ENCODE peak calls at places on chromosomes 2 and 18, in five cellular contexts. M is H9, Y is trophoblast cell, U is mesenchymal stem cell, D is H1. N is an unnamed sample.

GRCh38 chr2:48952071-48952604 is 196.6 kb upstream of the LHCGR start:
- DNase-seq in D (no peak), U (no peak), M (no peak), Y (no peak), N (no peak)

GRCh38 chr18:59660976-59661743 is 36.1 kb downstream of the CCBE1 start:
- DNase-seq in U (peak), Y (no peak), D (no peak), M (no peak), N (no peak)

GRCh38 chr2:172704072-172704936 is 31.3 kb upstream of the RAPGEF4 start:
- DNase-seq in M (no peak), U (peak), D (no peak), Y (no peak), N (peak)

GRCh38 chr2:210475726-210476125 is 833 bp downstream of the LANCL1 start:
- DNase-seq in M (no peak), D (no peak), Y (no peak), U (no peak), N (no peak)

GRCh38 chr2:40451926-40452605 is at the start of gene SLC8A1:
- DNase-seq in U (peak), D (peak), M (peak), Y (no peak), N (peak)

GRCh38 chr2:181300600-181301291 is 156.4 kb upstream of the ITGA4 start:
- DNase-seq in Y (no peak), D (no peak), U (no peak), M (no peak), N (no peak)

GRCh38 chr18:51391731-51392130 is 194.2 kb upstream of the MEX3C start:
- DNase-seq in M (no peak), Y (no peak), U (peak), D (no peak), N (no peak)

GRCh38 chr2:241359481-241360045 is 3.5 kb downstream of the FARP2 start:
- DNase-seq in Y (no peak), U (no peak), D (no peak), M (no peak), N (no peak)

GRCh38 chr2:204365778-204366177 is 179.5 kb upstream of the PARD3B start:
- DNase-seq in U (no peak), Y (no peak), D (no peak), M (no peak), N (no peak)

GRCh38 chr18:73962251-73962650 is 185.4 kb downstream of the FBXO15 start:
- DNase-seq in D (no peak), M (no peak), Y (no peak), U (no peak), N (no peak)

GRCh38 chr2:199303814-199304213 is 153.9 kb downstream of the SATB2 start:
- DNase-seq in D (no peak), Y (peak), M (no peak), U (peak), N (no peak)

GRCh38 chr2:120436460-120436739 is 90.5 kb downstream of the INHBB start:
- DNase-seq in U (no peak), M (peak), D (no peak), Y (no peak), N (no peak)

GRCh38 chr2:235171511-235172130 is 219.8 kb downstream of the SH3BP4 start:
- DNase-seq in D (no peak), M (no peak), U (peak), Y (no peak), N (no peak)

GRCh38 chr2:71700880-71701397 is 247.6 kb downstream of the DYSF start:
- DNase-seq in Y (no peak), M (no peak), U (no peak), D (no peak), N (peak)

GRCh38 chr2:174563530-174564282 is 33.9 kb downstream of the WIPF1 start:
- DNase-seq in U (no peak), Y (no peak), D (peak), M (no peak), N (no peak)

GRCh38 chr2:160453111-160453820 is 40.3 kb downstream of the RBMS1 start:
- DNase-seq in U (no peak), M (no peak), Y (no peak), D (no peak), N (no peak)

GRCh38 chr2:105357122-105357521 is 19.8 kb downstream of the C2orf49 start:
- DNase-seq in Y (no peak), D (no peak), M (no peak), U (no peak), N (no peak)

GRCh38 chr2:233907627-233908026 is 9.5 kb upstream of the TRPM8 start:
- DNase-seq in M (no peak), Y (no peak), D (no peak), U (no peak), N (no peak)

GRCh38 chr2:8576525-8577157 is 105.2 kb upstream of the ID2 start:
- DNase-seq in U (no peak), D (no peak), M (no peak), Y (no peak), N (no peak)

GRCh38 chr2:181123798-181124217 is 143.4 kb downstream of the UBE2E3 start:
- DNase-seq in U (peak), Y (no peak), D (no peak), M (no peak), N (no peak)

GRCh38 chr2:145815933-145816332 is 1296.0 kb upstream of the ZEB2 start:
- DNase-seq in M (no peak), U (no peak), D (no peak), Y (no peak), N (no peak)

GRCh38 chr2:11069566-11070185 is 85.6 kb upstream of the SLC66A3 start:
- DNase-seq in U (no peak), Y (no peak), D (peak), M (no peak), N (no peak)

GRCh38 chr2:168961450-168962229 is 60.5 kb downstream of the G6PC2 start:
- DNase-seq in D (no peak), U (peak), Y (peak), M (peak), N (peak)

GRCh38 chr2:19349911-19350677 is 8.3 kb downstream of the OSR1 start:
- DNase-seq in D (peak), U (peak), M (peak), Y (peak), N (peak)

GRCh38 chr2:141464995-141465394 is 665.8 kb downstream of the LRP1B start:
- DNase-seq in Y (no peak), D (no peak), U (no peak), M (no peak), N (no peak)

GRCh38 chr2:43541165-43541564 is 54.7 kb downstream of the THADA start:
- DNase-seq in Y (no peak), U (no peak), M (no peak), D (no peak), N (no peak)

GRCh38 chr2:9637330-9637729 is 6.5 kb upstream of the YWHAQ start:
- DNase-seq in D (no peak), Y (no peak), U (no peak), M (no peak), N (no peak)

GRCh38 chr18:27844416-27844792 is 332.5 kb downstream of the CDH2 start:
- DNase-seq in D (no peak), M (no peak), U (peak), Y (no peak), N (no peak)

DNA sequence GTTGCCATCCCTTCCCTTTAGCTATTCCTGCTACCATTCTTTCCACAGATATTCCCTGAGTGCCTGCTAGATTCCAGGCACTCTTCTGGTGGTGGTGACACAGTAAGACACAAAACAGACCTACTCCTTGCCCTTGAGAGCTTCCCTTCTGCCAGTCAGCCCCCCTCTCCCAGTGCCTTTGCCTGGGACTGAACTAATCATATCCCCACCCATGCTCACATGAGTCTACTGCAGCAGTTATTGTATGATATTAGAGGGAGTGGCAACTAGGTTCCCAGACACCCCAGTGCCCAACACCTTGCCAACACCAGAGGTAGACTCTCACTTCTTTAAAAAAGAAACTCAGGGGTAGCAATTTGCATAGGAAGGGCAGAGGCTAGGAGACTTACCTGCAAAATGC is 7.2 kb upstream of the LBH start:
- DNase-seq in D (no peak), M (no peak), Y (no peak), U (no peak), N (no peak)
- H3K4ac ChIP-seq in D (no peak), M (no peak), Y (no peak), U (no peak), N (no peak)

GRCh38 chr18:13392029-13392750 is 173.6 kb downstream of the LDLRAD4 start:
- DNase-seq in U (no peak), Y (no peak), M (no peak), D (peak), N (no peak)

GRCh38 chr18:13390711-13391110 is 172.2 kb downstream of the LDLRAD4 start:
- DNase-seq in D (no peak), U (no peak), M (no peak), Y (no peak), N (no peak)

GRCh38 chr18:13389491-13390131 is 171.1 kb downstream of the LDLRAD4 start:
- DNase-seq in M (no peak), D (peak), U (no peak), Y (no peak), N (no peak)

GRCh38 chr18:13388586-13389490 is 170.3 kb downstream of the LDLRAD4 start:
- DNase-seq in Y (no peak), D (peak), M (no peak), U (no peak), N (no peak)

GRCh38 chr18:13390196-13390595 is 171.6 kb downstream of the LDLRAD4 start:
- DNase-seq in U (no peak), Y (no peak), M (no peak), D (peak), N (no peak)
- H2BK12ac ChIP-seq in U (no peak), Y (no peak), M (no peak), D (no peak), N (no peak)

DNA sequence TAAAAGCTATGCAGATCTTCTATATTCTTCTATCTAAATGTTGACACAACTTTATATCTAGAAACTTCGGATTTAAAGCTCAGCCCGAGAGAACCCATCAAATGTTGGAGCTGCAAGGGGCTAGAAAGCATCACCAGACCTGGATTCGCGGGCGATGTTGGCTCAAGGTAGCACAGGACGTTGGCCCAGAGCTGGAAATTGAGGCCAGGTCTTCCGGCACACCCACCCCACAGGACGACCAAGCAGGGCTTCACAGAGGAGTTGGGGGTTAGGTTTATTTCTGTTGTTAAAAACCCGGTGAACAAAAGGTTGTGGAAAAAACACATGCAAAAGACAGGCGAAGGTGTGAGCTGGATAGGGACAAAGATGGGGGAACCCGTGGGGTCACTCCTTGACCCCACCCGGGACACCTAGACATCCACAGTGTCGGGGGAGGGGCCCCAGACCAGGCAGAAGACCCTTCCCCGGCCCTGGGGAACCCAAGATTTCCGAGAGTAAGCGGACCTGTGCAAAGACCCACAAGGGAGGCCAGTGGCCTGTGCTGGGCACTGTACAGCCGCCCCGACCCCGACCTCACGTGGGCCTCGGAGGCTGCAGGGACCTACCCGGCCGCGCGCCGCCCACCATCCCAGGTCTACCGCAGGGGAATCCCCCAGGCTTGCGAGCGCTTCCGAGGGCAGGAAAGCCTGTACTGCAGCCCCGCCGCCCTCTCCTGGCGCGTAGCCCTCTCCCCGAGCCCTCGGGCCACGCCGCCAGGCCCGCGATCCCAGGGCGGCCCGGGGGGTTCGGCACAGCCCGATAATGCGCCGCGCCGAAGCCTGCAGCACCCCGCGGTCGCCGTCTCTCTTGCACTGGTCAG is 1.8 kb upstream of the AGBL5 start:
- DNase-seq in Y (peak), U (peak), M (no peak), D (no peak), N (no peak)
- H3K4ac ChIP-seq in Y (no peak), U (peak), M (no peak), D (peak), N (no peak)

GRCh38 chr2:150887926-150888325 is 373.7 kb downstream of the RBM43 start:
- DNase-seq in M (no peak), U (no peak), Y (no peak), D (no peak), N (no peak)

GRCh38 chr2:150885774-150886386 is 375.8 kb downstream of the RBM43 start:
- DNase-seq in M (no peak), U (no peak), D (no peak), Y (no peak), N (no peak)

GRCh38 chr2:150883521-150883895 is 378.2 kb downstream of the RBM43 start:
- DNase-seq in U (no peak), M (no peak), D (no peak), Y (no peak), N (no peak)

GRCh38 chr2:150882751-150883520 is 378.7 kb downstream of the RBM43 start:
- DNase-seq in M (no peak), U (no peak), Y (no peak), D (no peak), N (no peak)

DNA sequence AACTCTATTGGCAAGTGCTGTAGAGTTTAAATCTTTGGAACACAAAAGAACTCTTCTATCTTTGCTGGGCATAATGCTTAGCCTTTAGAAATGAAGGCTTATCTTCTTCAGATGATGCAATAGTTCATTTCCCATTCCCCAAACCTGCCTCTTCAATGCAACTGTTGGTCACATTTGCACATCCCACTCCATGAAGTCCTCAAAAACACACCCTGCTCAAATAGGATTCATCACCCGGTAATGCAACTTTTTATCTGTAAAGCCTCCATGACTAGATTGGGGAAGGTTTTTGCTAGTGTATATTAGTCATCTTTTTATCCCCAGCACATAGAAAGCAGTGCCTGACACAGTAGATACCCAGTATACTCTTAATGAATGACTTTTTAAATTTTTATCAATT is 376.4 kb downstream of the RBM43 start:
- DNase-seq in M (no peak), Y (no peak), U (no peak), D (no peak), N (no peak)
- H2BK12ac ChIP-seq in M (no peak), Y (no peak), U (no peak), D (no peak), N (no peak)

DNA sequence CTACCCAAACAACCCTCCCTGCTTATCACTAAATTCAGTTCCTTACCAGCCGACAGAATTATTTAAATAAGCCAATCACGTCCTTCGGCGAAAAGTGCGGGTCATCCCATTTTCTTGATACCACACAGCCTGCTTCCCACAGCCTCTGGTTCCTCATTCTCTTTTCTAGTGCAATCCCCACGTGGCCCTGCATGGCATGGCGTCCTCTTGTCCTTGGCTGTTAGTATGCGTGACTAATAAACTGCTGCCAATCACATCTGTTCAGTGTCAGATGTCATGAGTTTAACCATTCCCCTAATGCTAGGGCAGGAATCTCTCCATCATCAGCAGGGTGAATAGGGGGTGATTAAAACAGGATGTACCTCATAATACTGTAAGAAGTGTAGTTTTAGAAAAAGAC is 62.8 kb upstream of the TSPYL6 start:
- DNase-seq in U (peak), M (no peak), D (no peak), Y (no peak), N (no peak)
- H3K4ac ChIP-seq in U (no peak), M (no peak), D (no peak), Y (no peak), N (no peak)

DNA sequence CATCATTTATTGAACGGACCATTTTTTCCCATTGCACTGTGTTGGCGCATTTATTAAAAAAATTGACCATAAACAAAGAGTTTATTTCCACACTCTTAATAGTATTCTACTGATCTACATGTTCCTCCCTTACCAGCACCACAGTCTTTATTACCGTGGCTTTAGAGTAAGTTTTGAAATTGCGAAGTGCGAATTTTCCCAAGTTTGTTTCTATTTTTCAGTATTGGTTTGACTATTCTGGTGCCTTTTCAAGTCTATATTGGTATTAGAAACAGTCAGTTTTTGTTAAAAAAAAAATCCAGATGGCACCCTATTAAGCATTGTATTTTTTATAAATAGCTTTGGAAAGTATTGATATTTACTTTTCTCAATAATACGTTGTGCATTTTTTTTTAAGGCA is 795.1 kb upstream of the HS6ST1 start:
- DNase-seq in M (no peak), D (no peak), U (no peak), Y (no peak), N (no peak)
- H2BK12ac ChIP-seq in M (no peak), D (no peak), U (no peak), Y (no peak), N (no peak)

DNA sequence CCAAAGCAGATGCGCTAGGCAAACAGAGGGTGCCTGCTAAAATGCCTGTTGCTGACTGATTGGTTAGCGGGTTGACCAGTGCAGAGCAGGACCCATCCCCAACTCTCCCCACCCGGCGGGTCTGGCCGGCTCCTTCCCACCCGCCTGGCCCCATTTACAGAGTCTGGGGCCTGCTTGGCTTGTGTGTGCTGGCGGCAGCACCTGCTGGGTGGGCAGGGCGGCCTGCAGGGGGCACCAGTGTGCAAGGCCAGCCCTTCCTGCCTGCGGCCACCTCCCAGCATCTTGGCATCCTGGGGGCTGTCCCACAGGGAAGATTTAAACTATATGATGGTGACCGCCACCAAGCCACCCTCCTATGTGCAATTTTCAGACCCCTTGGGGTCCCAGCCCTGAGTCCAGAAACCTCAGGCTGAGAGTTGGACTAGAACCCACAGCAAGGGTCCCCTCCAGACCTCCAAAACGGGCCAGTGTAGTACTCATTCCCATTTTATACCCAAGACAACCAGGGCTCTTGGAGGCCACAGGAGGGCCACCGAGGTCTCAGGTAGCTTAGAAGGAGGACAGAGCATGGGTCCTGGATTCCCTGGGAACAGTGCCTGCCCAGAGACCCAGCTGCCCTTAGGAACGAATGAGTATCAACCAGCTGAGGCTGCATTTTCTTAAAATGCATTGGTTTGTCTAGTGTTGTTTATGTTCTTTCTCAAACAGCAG is 173.6 kb downstream of the SMAD7 start:
- DNase-seq in D (peak), Y (peak), M (peak), U (peak), N (peak)
- H3K4ac ChIP-seq in D (no peak), Y (peak), M (no peak), U (peak), N (no peak)

DNA sequence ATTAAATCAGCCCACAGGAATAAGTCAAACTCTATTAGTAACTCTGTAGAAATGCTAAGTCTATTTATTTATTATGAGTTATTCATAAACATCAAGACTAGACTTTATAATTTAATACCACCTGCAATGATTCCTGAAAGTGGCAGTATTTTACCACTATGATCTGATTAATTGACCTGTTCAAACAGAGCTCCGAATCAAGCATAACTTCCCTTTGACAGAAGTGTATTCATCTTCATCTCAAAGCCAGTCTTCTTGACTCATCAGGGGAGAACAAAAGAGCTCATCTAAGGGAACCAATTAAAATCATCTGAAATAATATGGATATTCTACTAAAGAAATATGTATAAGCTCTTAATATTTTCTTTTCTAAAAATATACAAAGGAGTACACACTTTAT is 122.3 kb downstream of the MBD2 start:
- DNase-seq in D (no peak), U (no peak), M (no peak), Y (no peak), N (no peak)
- H2BK12ac ChIP-seq in D (no peak), U (no peak), M (no peak), Y (no peak), N (no peak)

N was measured in neuronal stem cell.